ENCODE peak calls at places on chromosome 12, in six cellular contexts. K, C, T, P, H and J are unnamed samples.

GRCh38 chr12:116266220-116266619 is 11.3 kb downstream of the MED13L start:
- DNase-seq in K (no peak), C (no peak), T (no peak), P (peak; percentile 26), H (no peak), J (no peak)

GRCh38 chr12:8860165-8860961 is 37.9 kb downstream of the A2ML1 start:
- DNase-seq in K (peak; percentile 18), C (peak; percentile 7), T (no peak), P (peak; percentile 65), H (peak; percentile 52), J (no peak)

GRCh38 chr12:56635539-56636117 is 5.5 kb upstream of the BAZ2A start:
- DNase-seq in K (peak; percentile 10), C (no peak), T (no peak), P (peak; percentile 11), H (no peak), J (no peak)

GRCh38 chr12:6452908-6453630 is 1.2 kb downstream of the TAPBPL start:
- DNase-seq in K (no peak), C (no peak), T (no peak), P (no peak), H (no peak), J (no peak)

GRCh38 chr12:66903782-66904396 is 225.0 kb upstream of the GRIP1 start:
- DNase-seq in K (no peak), C (no peak), T (no peak), P (no peak), H (no peak), J (no peak)

GRCh38 chr12:47636908-47637780 is 68.7 kb downstream of the RPAP3 start:
- DNase-seq in K (peak; percentile 9), C (no peak), T (peak; percentile 14), P (peak; percentile 50), H (no peak), J (no peak)

GRCh38 chr12:95147836-95148235 is 69.4 kb downstream of the FGD6 start:
- DNase-seq in K (no peak), C (no peak), T (no peak), P (no peak), H (no peak), J (no peak)

GRCh38 chr12:98780261-98780660 is 135.2 kb downstream of the APAF1 start:
- DNase-seq in K (no peak), C (no peak), T (no peak), P (no peak), H (no peak), J (no peak)

GRCh38 chr12:127133675-127134335 is 1133.2 kb upstream of the TMEM132C start:
- DNase-seq in K (no peak), C (no peak), T (no peak), P (peak; percentile 51), H (no peak), J (no peak)

GRCh38 chr12:52433501-52434095 is 573 bp downstream of the KRT75 start:
- DNase-seq in K (no peak), C (no peak), T (no peak), P (no peak), H (no peak), J (no peak)

GRCh38 chr12:29148065-29148957 is 767 bp upstream of the FAR2 start:
- DNase-seq in K (no peak), C (peak; percentile 23), T (no peak), P (peak; percentile 46), H (peak; percentile 52), J (no peak)

GRCh38 chr12:127515941-127516340 is 751.0 kb upstream of the TMEM132C start:
- DNase-seq in K (no peak), C (peak; percentile 22), T (no peak), P (no peak), H (no peak), J (no peak)

GRCh38 chr12:53505086-53505485 is 2.2 kb downstream of the NPFF start:
- DNase-seq in K (no peak), C (peak; percentile 66), T (no peak), P (peak; percentile 79), H (no peak), J (no peak)

GRCh38 chr12:7060353-7060954 is at the start of gene C1S:
- DNase-seq in K (no peak), C (peak; percentile 95), T (no peak), P (peak; percentile 98), H (peak; percentile 85), J (no peak)

GRCh38 chr12:34389378-34390170 is 367.3 kb downstream of the ALG10 start:
- DNase-seq in K (no peak), C (no peak), T (no peak), P (no peak), H (no peak), J (no peak)

GRCh38 chr12:52383331-52383730 is 2.1 kb downstream of the KRT84 start:
- DNase-seq in K (no peak), C (no peak), T (no peak), P (no peak), H (no peak), J (no peak)

GRCh38 chr12:80763874-80764273 is 47.2 kb downstream of the MYF5 start:
- DNase-seq in K (no peak), C (peak; percentile 35), T (peak; percentile 85), P (peak; percentile 84), H (peak; percentile 19), J (peak; percentile 1)

GRCh38 chr12:130650131-130650530 is 66.0 kb downstream of the RIMBP2 start:
- DNase-seq in K (no peak), C (no peak), T (no peak), P (no peak), H (no peak), J (no peak)

GRCh38 chr12:104370989-104371870 is 67.7 kb downstream of the EID3 start:
- DNase-seq in K (no peak), C (peak; percentile 45), T (no peak), P (peak; percentile 82), H (no peak), J (no peak)

GRCh38 chr12:95303476-95303875 is 85.9 kb downstream of the VEZT start:
- DNase-seq in K (no peak), C (no peak), T (no peak), P (peak; percentile 31), H (no peak), J (no peak)

GRCh38 chr12:113310489-113310888 is 24.4 kb downstream of the SLC8B1 start:
- DNase-seq in K (no peak), C (no peak), T (no peak), P (no peak), H (no peak), J (no peak)

GRCh38 chr12:121990692-121991603 is 30.7 kb upstream of the BCL7A start:
- DNase-seq in K (no peak), C (peak; percentile 82), T (no peak), P (peak; percentile 4), H (no peak), J (no peak)

GRCh38 chr12:102740157-102741032 is 176.6 kb downstream of the PAH start:
- DNase-seq in K (no peak), C (peak; percentile 7), T (peak; percentile 43), P (peak; percentile 39), H (no peak), J (no peak)

GRCh38 chr12:4214912-4215861 is 58.4 kb upstream of the CCND2 start:
- DNase-seq in K (no peak), C (no peak), T (no peak), P (no peak), H (peak; percentile 50), J (no peak)

GRCh38 chr12:69623970-69624369 is 13.3 kb upstream of the LRRC10 start:
- DNase-seq in K (no peak), C (no peak), T (peak; percentile 76), P (no peak), H (no peak), J (no peak)

GRCh38 chr12:2958432-2959193 is 584 bp upstream of the TEAD4 start:
- DNase-seq in K (no peak), C (peak; percentile 74), T (peak; percentile 69), P (peak; percentile 67), H (no peak), J (peak; percentile 32)

GRCh38 chr12:14418526-14418925 is 53.0 kb downstream of the ATF7IP start:
- DNase-seq in K (no peak), C (no peak), T (no peak), P (peak; percentile 58), H (no peak), J (no peak)

GRCh38 chr12:76755829-76756379 is 8.0 kb upstream of the ZDHHC17 start:
- DNase-seq in K (no peak), C (no peak), T (no peak), P (peak; percentile 35), H (no peak), J (no peak)

GRCh38 chr12:111446044-111446581 is 40.4 kb downstream of the SH2B3 start:
- DNase-seq in K (no peak), C (no peak), T (no peak), P (peak; percentile 69), H (no peak), J (no peak)

GRCh38 chr12:39490500-39491276 is 47.8 kb upstream of the KIF21A start:
- DNase-seq in K (no peak), C (peak; percentile 43), T (no peak), P (peak; percentile 97), H (no peak), J (no peak)

GRCh38 chr12:123916729-123917128 is 55.9 kb downstream of the CCDC92 start:
- DNase-seq in K (no peak), C (peak; percentile 26), T (no peak), P (no peak), H (no peak), J (no peak)

GRCh38 chr12:62250671-62251608 is 9.3 kb upstream of the USP15 start:
- DNase-seq in K (no peak), C (peak; percentile 58), T (no peak), P (peak; percentile 61), H (no peak), J (no peak)

GRCh38 chr12:125032466-125033152 is 32.6 kb upstream of the AACS start:
- DNase-seq in K (no peak), C (no peak), T (no peak), P (no peak), H (no peak), J (no peak)

GRCh38 chr12:131869871-131870418 is 24.5 kb upstream of the ULK1 start:
- DNase-seq in K (no peak), C (peak; percentile 59), T (no peak), P (peak; percentile 82), H (no peak), J (no peak)

GRCh38 chr12:8987163-8987562 is 2.2 kb upstream of the KLRG1 start:
- DNase-seq in K (no peak), C (no peak), T (no peak), P (no peak), H (no peak), J (no peak)

GRCh38 chr12:93173178-93173957 is 204.4 kb upstream of the NUDT4 start:
- DNase-seq in K (no peak), C (peak; percentile 46), T (peak; percentile 92), P (peak; percentile 67), H (no peak), J (peak; percentile 78)

GRCh38 chr12:104083769-104084475 is 19.6 kb downstream of the HCFC2 start:
- DNase-seq in K (no peak), C (no peak), T (no peak), P (no peak), H (no peak), J (no peak)

GRCh38 chr12:93154753-93155475 is 222.8 kb upstream of the NUDT4 start:
- DNase-seq in K (no peak), C (no peak), T (no peak), P (peak; percentile 56), H (no peak), J (no peak)

GRCh38 chr12:24014240-24014639 is 64.8 kb upstream of the SOX5 start:
- DNase-seq in K (no peak), C (no peak), T (no peak), P (no peak), H (no peak), J (no peak)

GRCh38 chr12:3655331-3655900 is 97.5 kb downstream of the CRACR2A start:
- DNase-seq in K (no peak), C (no peak), T (peak; percentile 22), P (peak; percentile 25), H (no peak), J (no peak)